ENCODE peak calls at places on chromosomes 2 and 18, in eight cellular contexts. One of them, this sample, is unnamed.

GRCh38 chr18:2883137-2883671 is 36.4 kb downstream of the EMILIN2 start:
- DNase-seq in OCI-LY7: peak
- DNase-seq in neural progenitor cell: no peak
- DNase-seq in epithelial cell of esophagus: no peak
- DNase-seq in cardiac fibroblast: no peak
- DNase-seq in AG09309: no peak
- DNase-seq in heart right ventricle: no peak
- DNase-seq in BE2C: no peak
- DNase-seq in this sample: no peak

GRCh38 chr2:20629581-20630291 is 21.2 kb downstream of the HS1BP3 start:
- DNase-seq in heart right ventricle: no peak
- DNase-seq in epithelial cell of esophagus: no peak
- DNase-seq in AG09309: no peak
- DNase-seq in cardiac fibroblast: no peak
- DNase-seq in OCI-LY7: no peak
- DNase-seq in BE2C: peak
- DNase-seq in neural progenitor cell: no peak
- DNase-seq in this sample: no peak

GRCh38 chr2:209696836-209697711 is 74.6 kb upstream of the UNC80 start:
- DNase-seq in heart right ventricle: no peak
- DNase-seq in OCI-LY7: no peak
- DNase-seq in cardiac fibroblast: no peak
- DNase-seq in BE2C: no peak
- DNase-seq in epithelial cell of esophagus: no peak
- DNase-seq in neural progenitor cell: no peak
- DNase-seq in AG09309: no peak
- DNase-seq in this sample: no peak

GRCh38 chr2:45218931-45219339 is 209.7 kb upstream of the SIX2 start:
- DNase-seq in OCI-LY7: no peak
- DNase-seq in heart right ventricle: no peak
- DNase-seq in cardiac fibroblast: no peak
- DNase-seq in BE2C: no peak
- DNase-seq in neural progenitor cell: no peak
- DNase-seq in AG09309: no peak
- DNase-seq in epithelial cell of esophagus: peak
- DNase-seq in this sample: no peak

GRCh38 chr18:58394046-58394445 is 234.8 kb downstream of the ALPK2 start:
- DNase-seq in OCI-LY7: no peak
- DNase-seq in neural progenitor cell: no peak
- DNase-seq in AG09309: no peak
- DNase-seq in heart right ventricle: no peak
- DNase-seq in cardiac fibroblast: peak
- DNase-seq in BE2C: no peak
- DNase-seq in epithelial cell of esophagus: no peak
- DNase-seq in this sample: peak

GRCh38 chr2:73069041-73069854 is 2.3 kb downstream of the SFXN5 start:
- DNase-seq in AG09309: no peak
- DNase-seq in neural progenitor cell: no peak
- DNase-seq in BE2C: no peak
- DNase-seq in epithelial cell of esophagus: peak
- DNase-seq in OCI-LY7: no peak
- DNase-seq in cardiac fibroblast: no peak
- DNase-seq in heart right ventricle: no peak
- DNase-seq in this sample: no peak

GRCh38 chr2:159052157-159052561 is 83.7 kb downstream of the TANC1 start:
- DNase-seq in AG09309: no peak
- DNase-seq in cardiac fibroblast: no peak
- DNase-seq in BE2C: peak
- DNase-seq in epithelial cell of esophagus: no peak
- DNase-seq in neural progenitor cell: no peak
- DNase-seq in OCI-LY7: no peak
- DNase-seq in heart right ventricle: no peak
- DNase-seq in this sample: no peak

GRCh38 chr18:59268127-59268721 is 5.0 kb downstream of the RAX start:
- DNase-seq in BE2C: no peak
- DNase-seq in epithelial cell of esophagus: no peak
- DNase-seq in OCI-LY7: no peak
- DNase-seq in heart right ventricle: no peak
- DNase-seq in cardiac fibroblast: no peak
- DNase-seq in neural progenitor cell: peak
- DNase-seq in AG09309: no peak
- DNase-seq in this sample: no peak

GRCh38 chr2:19035238-19035637 is 323.2 kb downstream of the OSR1 start:
- DNase-seq in epithelial cell of esophagus: no peak
- DNase-seq in OCI-LY7: no peak
- DNase-seq in heart right ventricle: peak
- DNase-seq in neural progenitor cell: no peak
- DNase-seq in BE2C: no peak
- DNase-seq in cardiac fibroblast: peak
- DNase-seq in AG09309: no peak
- DNase-seq in this sample: peak

GRCh38 chr2:28160986-28161425 is 231.7 kb upstream of the FOSL2 start:
- DNase-seq in OCI-LY7: no peak
- DNase-seq in heart right ventricle: no peak
- DNase-seq in cardiac fibroblast: peak
- DNase-seq in BE2C: no peak
- DNase-seq in neural progenitor cell: no peak
- DNase-seq in epithelial cell of esophagus: peak
- DNase-seq in AG09309: peak
- DNase-seq in this sample: peak

GRCh38 chr2:228768818-228769217 is 502.3 kb downstream of the PID1 start:
- DNase-seq in cardiac fibroblast: peak
- DNase-seq in BE2C: no peak
- DNase-seq in OCI-LY7: no peak
- DNase-seq in AG09309: peak
- DNase-seq in heart right ventricle: no peak
- DNase-seq in epithelial cell of esophagus: peak
- DNase-seq in neural progenitor cell: no peak
- DNase-seq in this sample: peak

GRCh38 chr2:175631247-175631628 is 370.8 kb downstream of the LNPK start:
- DNase-seq in cardiac fibroblast: peak
- DNase-seq in AG09309: no peak
- DNase-seq in heart right ventricle: no peak
- DNase-seq in epithelial cell of esophagus: peak
- DNase-seq in BE2C: no peak
- DNase-seq in neural progenitor cell: no peak
- DNase-seq in OCI-LY7: no peak
- DNase-seq in this sample: peak

GRCh38 chr2:74740395-74741075 is 86.5 kb downstream of the SEMA4F start:
- DNase-seq in epithelial cell of esophagus: peak
- DNase-seq in heart right ventricle: peak
- DNase-seq in OCI-LY7: no peak
- DNase-seq in BE2C: peak
- DNase-seq in AG09309: peak
- DNase-seq in neural progenitor cell: no peak
- DNase-seq in cardiac fibroblast: peak
- DNase-seq in this sample: peak

GRCh38 chr18:73124165-73124564 is 256.4 kb upstream of the NETO1 start:
- DNase-seq in cardiac fibroblast: no peak
- DNase-seq in AG09309: no peak
- DNase-seq in OCI-LY7: no peak
- DNase-seq in neural progenitor cell: no peak
- DNase-seq in epithelial cell of esophagus: no peak
- DNase-seq in BE2C: no peak
- DNase-seq in heart right ventricle: no peak
- DNase-seq in this sample: peak

GRCh38 chr2:192377174-192377573 is 182.4 kb upstream of the TMEFF2 start:
- DNase-seq in heart right ventricle: no peak
- DNase-seq in OCI-LY7: no peak
- DNase-seq in BE2C: no peak
- DNase-seq in neural progenitor cell: no peak
- DNase-seq in cardiac fibroblast: no peak
- DNase-seq in epithelial cell of esophagus: no peak
- DNase-seq in AG09309: no peak
- DNase-seq in this sample: no peak

GRCh38 chr18:37252342-37252741 is 313.3 kb downstream of the CELF4 start:
- DNase-seq in cardiac fibroblast: no peak
- DNase-seq in AG09309: no peak
- DNase-seq in BE2C: no peak
- DNase-seq in epithelial cell of esophagus: no peak
- DNase-seq in neural progenitor cell: no peak
- DNase-seq in heart right ventricle: no peak
- DNase-seq in OCI-LY7: no peak
- DNase-seq in this sample: no peak

GRCh38 chr18:37254256-37254880 is 311.2 kb downstream of the CELF4 start:
- DNase-seq in BE2C: no peak
- DNase-seq in neural progenitor cell: no peak
- DNase-seq in OCI-LY7: no peak
- DNase-seq in AG09309: no peak
- DNase-seq in epithelial cell of esophagus: no peak
- DNase-seq in cardiac fibroblast: no peak
- DNase-seq in heart right ventricle: no peak
- DNase-seq in this sample: no peak

GRCh38 chr18:37252854-37253396 is 312.7 kb downstream of the CELF4 start:
- DNase-seq in AG09309: no peak
- DNase-seq in BE2C: no peak
- DNase-seq in neural progenitor cell: no peak
- DNase-seq in OCI-LY7: no peak
- DNase-seq in heart right ventricle: no peak
- DNase-seq in cardiac fibroblast: no peak
- DNase-seq in epithelial cell of esophagus: no peak
- DNase-seq in this sample: no peak

GRCh38 chr18:37254973-37255372 is 310.6 kb downstream of the CELF4 start:
- DNase-seq in AG09309: no peak
- DNase-seq in cardiac fibroblast: no peak
- DNase-seq in epithelial cell of esophagus: no peak
- DNase-seq in neural progenitor cell: no peak
- DNase-seq in BE2C: no peak
- DNase-seq in heart right ventricle: no peak
- DNase-seq in OCI-LY7: no peak
- DNase-seq in this sample: no peak

GRCh38 chr18:37253424-37254255 is 312.0 kb downstream of the CELF4 start:
- DNase-seq in OCI-LY7: no peak
- DNase-seq in BE2C: peak
- DNase-seq in neural progenitor cell: peak
- DNase-seq in AG09309: no peak
- DNase-seq in cardiac fibroblast: no peak
- DNase-seq in epithelial cell of esophagus: peak
- DNase-seq in heart right ventricle: peak
- DNase-seq in this sample: no peak
- H3K4me3 ChIP-seq in OCI-LY7: no peak
- H3K4me3 ChIP-seq in BE2C: no peak
- H3K4me3 ChIP-seq in neural progenitor cell: peak
- H3K4me3 ChIP-seq in AG09309: no peak
- H3K4me3 ChIP-seq in cardiac fibroblast: no peak
- H3K4me3 ChIP-seq in epithelial cell of esophagus: peak
- H3K4me3 ChIP-seq in heart right ventricle: peak
- H3K4me3 ChIP-seq in this sample: no peak

GRCh38 chr18:22446906-22447305 is 29.2 kb upstream of the CTAGE1 start:
- DNase-seq in OCI-LY7: no peak
- DNase-seq in cardiac fibroblast: no peak
- DNase-seq in epithelial cell of esophagus: no peak
- DNase-seq in heart right ventricle: no peak
- DNase-seq in AG09309: no peak
- DNase-seq in neural progenitor cell: no peak
- DNase-seq in BE2C: no peak
- DNase-seq in this sample: no peak

GRCh38 chr18:22446325-22446724 is 28.6 kb upstream of the CTAGE1 start:
- DNase-seq in OCI-LY7: no peak
- DNase-seq in epithelial cell of esophagus: no peak
- DNase-seq in neural progenitor cell: no peak
- DNase-seq in AG09309: no peak
- DNase-seq in heart right ventricle: no peak
- DNase-seq in BE2C: no peak
- DNase-seq in cardiac fibroblast: no peak
- DNase-seq in this sample: no peak

GRCh38 chr18:22439447-22439846 is 21.7 kb upstream of the CTAGE1 start:
- DNase-seq in cardiac fibroblast: peak
- DNase-seq in neural progenitor cell: no peak
- DNase-seq in AG09309: no peak
- DNase-seq in OCI-LY7: no peak
- DNase-seq in epithelial cell of esophagus: peak
- DNase-seq in heart right ventricle: no peak
- DNase-seq in BE2C: no peak
- DNase-seq in this sample: peak

DNA sequence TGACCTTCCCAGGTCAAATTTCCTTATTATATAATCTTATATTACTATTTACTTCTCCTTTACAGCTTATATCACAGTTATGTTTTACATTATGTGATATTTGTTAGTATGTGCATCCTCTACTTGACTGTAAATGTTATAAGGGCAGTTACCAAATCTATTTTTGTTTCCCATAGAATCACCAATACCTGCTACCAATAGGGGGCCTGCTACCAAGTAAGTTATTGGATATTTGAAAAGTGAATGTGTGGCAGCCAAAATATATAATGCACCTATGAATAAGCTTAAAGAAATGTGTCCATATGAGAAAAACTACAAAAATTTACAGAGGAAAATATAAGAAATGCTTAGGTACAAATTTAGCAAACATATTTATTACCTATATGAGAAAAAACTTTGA is 23.9 kb upstream of the CTAGE1 start:
- DNase-seq in cardiac fibroblast: no peak
- DNase-seq in OCI-LY7: no peak
- DNase-seq in BE2C: no peak
- DNase-seq in epithelial cell of esophagus: no peak
- DNase-seq in neural progenitor cell: no peak
- DNase-seq in AG09309: no peak
- DNase-seq in heart right ventricle: no peak
- DNase-seq in this sample: no peak
- TF ChIP-seq CTCF in cardiac fibroblast: no peak
- TF ChIP-seq CTCF in OCI-LY7: peak
- TF ChIP-seq CTCF in BE2C: no peak
- TF ChIP-seq CTCF in epithelial cell of esophagus: no peak
- TF ChIP-seq CTCF in neural progenitor cell: peak
- TF ChIP-seq CTCF in AG09309: no peak
- TF ChIP-seq CTCF in heart right ventricle: no peak
- TF ChIP-seq CTCF in this sample: no peak

GRCh38 chr2:152720794-152721193 is 2.4 kb downstream of the ARL6IP6 start:
- DNase-seq in epithelial cell of esophagus: no peak
- DNase-seq in BE2C: no peak
- DNase-seq in OCI-LY7: no peak
- DNase-seq in AG09309: no peak
- DNase-seq in cardiac fibroblast: no peak
- DNase-seq in heart right ventricle: no peak
- DNase-seq in neural progenitor cell: no peak
- DNase-seq in this sample: no peak
- H3K4me3 ChIP-seq in epithelial cell of esophagus: no peak
- H3K4me3 ChIP-seq in BE2C: no peak
- H3K4me3 ChIP-seq in OCI-LY7: peak
- H3K4me3 ChIP-seq in AG09309: no peak
- H3K4me3 ChIP-seq in cardiac fibroblast: no peak
- H3K4me3 ChIP-seq in heart right ventricle: no peak
- H3K4me3 ChIP-seq in neural progenitor cell: peak
- H3K4me3 ChIP-seq in this sample: no peak

DNA sequence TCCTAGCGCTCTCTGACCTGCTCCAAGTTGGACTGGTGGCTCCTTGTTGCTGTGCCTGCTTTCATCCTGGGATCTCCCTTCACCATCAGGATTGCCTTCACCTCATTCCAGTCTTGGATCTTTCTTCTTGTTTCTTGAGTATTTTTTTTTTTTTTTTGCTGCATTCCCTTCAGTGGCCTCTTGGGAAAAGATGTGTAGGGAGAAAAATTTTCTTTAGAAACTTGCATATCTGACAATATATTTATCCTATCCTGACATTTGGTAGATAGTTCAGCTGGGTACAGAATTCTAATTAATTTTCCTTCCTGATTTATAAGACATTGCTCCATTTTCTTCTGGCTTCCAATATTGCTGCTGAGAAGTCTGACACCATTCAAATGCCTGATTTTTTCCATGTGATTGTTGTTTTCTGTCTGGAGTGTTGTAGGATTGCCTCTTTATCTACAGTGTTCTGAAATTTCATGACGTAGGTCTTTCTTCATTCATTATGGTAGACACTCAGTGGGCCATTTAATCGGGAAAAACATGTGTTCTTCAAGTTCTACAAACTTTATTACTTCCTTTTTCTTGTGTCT is 23.0 kb upstream of the IL1A start:
- DNase-seq in AG09309: no peak
- DNase-seq in OCI-LY7: no peak
- DNase-seq in cardiac fibroblast: no peak
- DNase-seq in neural progenitor cell: no peak
- DNase-seq in BE2C: no peak
- DNase-seq in heart right ventricle: no peak
- DNase-seq in epithelial cell of esophagus: no peak
- DNase-seq in this sample: no peak
- TF ChIP-seq CTCF in AG09309: no peak
- TF ChIP-seq CTCF in OCI-LY7: no peak
- TF ChIP-seq CTCF in cardiac fibroblast: peak
- TF ChIP-seq CTCF in neural progenitor cell: no peak
- TF ChIP-seq CTCF in BE2C: no peak
- TF ChIP-seq CTCF in heart right ventricle: no peak
- TF ChIP-seq CTCF in epithelial cell of esophagus: peak
- TF ChIP-seq CTCF in this sample: no peak

This sample was measured in fibroblast of mammary gland.